ENCODE peak calls at places on chromosomes 13 and 19, in six cellular contexts. B is CD8-positive, alpha-beta memory T cell; Y is colonic mucosa; M is tibial artery; P is hepatocyte; X is effector memory CD4-positive, alpha-beta T cell. D is an unnamed sample.

GRCh38 chr13:106176103-106176502 is 359.4 kb downstream of the EFNB2 start:
- DNase-seq in P (no peak), X (no peak), Y (no peak), B (no peak), M (no peak), D (no peak)

GRCh38 chr13:111429064-111429558 is 108.7 kb downstream of the TEX29 start:
- DNase-seq in P (peak; percentile 73), Y (peak; percentile 53), B (no peak), X (no peak), M (no peak), D (no peak)

GRCh38 chr19:51971624-51972023 is 15.0 kb downstream of the ZNF350 start:
- DNase-seq in B (no peak), Y (no peak), X (no peak), P (no peak), M (no peak), D (peak; percentile 25)

GRCh38 chr13:34816543-34816942 is 125.5 kb upstream of the NBEA start:
- DNase-seq in Y (no peak), P (peak; percentile 36), B (no peak), M (no peak), X (no peak), D (no peak)

GRCh38 chr13:23692816-23693215 is 122.6 kb downstream of the TNFRSF19 start:
- DNase-seq in P (no peak), X (no peak), Y (no peak), B (no peak), M (no peak), D (no peak)

GRCh38 chr19:19550454-19550842 is 12.4 kb downstream of the CILP2 start:
- DNase-seq in B (no peak), X (no peak), M (no peak), P (peak; percentile 57), Y (no peak), D (no peak)

GRCh38 chr13:36357231-36357630 is 11.0 kb upstream of the SPART start:
- DNase-seq in B (no peak), X (no peak), M (no peak), Y (no peak), P (no peak), D (no peak)

GRCh38 chr13:45174478-45174877 is 26.4 kb downstream of the KCTD4 start:
- DNase-seq in B (no peak), M (no peak), X (no peak), Y (no peak), P (no peak), D (no peak)

GRCh38 chr19:15124572-15125231 is 17.5 kb downstream of the SYDE1 start:
- DNase-seq in B (no peak), X (peak; percentile 4), M (no peak), Y (peak; percentile 74), P (peak; percentile 73), D (no peak)

GRCh38 chr13:30196025-30196424 is 111.3 kb downstream of the KATNAL1 start:
- DNase-seq in B (no peak), P (no peak), Y (no peak), M (no peak), X (no peak), D (no peak)

GRCh38 chr19:623974-624373 is 9.4 kb downstream of the POLRMT start:
- DNase-seq in P (no peak), Y (no peak), M (no peak), B (no peak), X (no peak), D (no peak)

GRCh38 chr19:1049106-1049505 is 9.2 kb downstream of the ABCA7 start:
- DNase-seq in P (no peak), B (no peak), X (no peak), M (no peak), Y (no peak), D (no peak)

GRCh38 chr13:51380269-51380668 is 40.8 kb downstream of the SERPINE3 start:
- DNase-seq in B (no peak), X (no peak), M (no peak), Y (no peak), P (no peak), D (no peak)

GRCh38 chr19:30518965-30519606 is 146.9 kb downstream of the ZNF536 start:
- DNase-seq in M (no peak), Y (no peak), B (no peak), X (no peak), P (no peak), D (no peak)

GRCh38 chr13:50243926-50244325 is 228.7 kb downstream of the KCNRG start:
- DNase-seq in X (no peak), M (no peak), B (no peak), P (no peak), Y (no peak), D (no peak)

GRCh38 chr19:35216026-35216832 is 12.3 kb downstream of the FAM187B start:
- DNase-seq in Y (no peak), P (no peak), M (no peak), B (no peak), X (no peak), D (no peak)

GRCh38 chr13:23557043-23557442 is 13.2 kb upstream of the TNFRSF19 start:
- DNase-seq in X (no peak), Y (no peak), P (no peak), M (no peak), B (no peak), D (no peak)

GRCh38 chr13:80783926-80784325 is 443.0 kb upstream of the SPRY2 start:
- DNase-seq in Y (no peak), P (no peak), B (no peak), M (no peak), X (no peak), D (no peak)

GRCh38 chr19:10872551-10873107 is 1.3 kb downstream of the CARM1 start:
- DNase-seq in Y (no peak), B (no peak), P (no peak), X (no peak), M (no peak), D (no peak)

GRCh38 chr13:21371011-21371410 is 88.1 kb downstream of the ZDHHC20 start:
- DNase-seq in M (no peak), P (no peak), Y (no peak), B (no peak), X (no peak), D (no peak)

GRCh38 chr13:27131202-27131623 is 40.4 kb downstream of the USP12 start:
- DNase-seq in B (peak; percentile 62), Y (peak; percentile 39), X (peak; percentile 51), P (peak; percentile 53), M (no peak), D (no peak)

GRCh38 chr13:27131906-27132305 is 39.7 kb downstream of the USP12 start:
- DNase-seq in X (no peak), M (no peak), B (no peak), Y (no peak), P (no peak), D (no peak)

GRCh38 chr13:27132538-27132937 is 39.1 kb downstream of the USP12 start:
- DNase-seq in P (no peak), M (no peak), B (no peak), X (no peak), Y (no peak), D (no peak)

GRCh38 chr13:27128825-27129627 is 42.6 kb downstream of the USP12 start:
- DNase-seq in B (no peak), P (no peak), X (no peak), M (no peak), Y (no peak), D (no peak)

GRCh38 chr13:27130223-27131015 is 41.2 kb downstream of the USP12 start:
- DNase-seq in X (no peak), P (no peak), Y (no peak), B (no peak), M (no peak), D (no peak)
- H3K4me1 ChIP-seq in X (peaks cover 7% of the 10 kb centered on the region), P (peaks cover 4% of the 10 kb centered on the region), Y (peaks cover 10% of the 10 kb centered on the region), B (peaks cover 34% of the 10 kb centered on the region), M (peaks cover 94% of the 10 kb centered on the region), D (peaks cover 14% of the 10 kb centered on the region)

GRCh38 chr19:4326837-4327251 is 11.8 kb downstream of the STAP2 start:
- DNase-seq in X (no peak), Y (no peak), B (peak; percentile 34), P (no peak), M (no peak), D (no peak)
- H3K4me3 ChIP-seq in X (peak overlapping the region; percentile 45), Y (no peak overlapping the region), B (peak overlapping the region; percentile 81), P (no peak overlapping the region), M (no peak overlapping the region), D (peak overlapping the region; percentile 61)

GRCh38 chr19:24065243-24065642 is 21.7 kb upstream of the ZNF254 start:
- DNase-seq in X (no peak), B (no peak), M (no peak), Y (no peak), P (no peak), D (no peak)
- H3K36me3 ChIP-seq in X (no peaks in the 10 kb centered on the region), B (no peaks in the 10 kb centered on the region), M (peaks cover 60% of the 10 kb centered on the region), Y (peaks cover 3% of the 10 kb centered on the region), P (no peaks in the 10 kb centered on the region), D (peaks cover 4% of the 10 kb centered on the region)

GRCh38 chr13:33285420-33286124 is at the start of gene STARD13:
- DNase-seq in P (peak; percentile 96), M (peak; percentile 97), X (no peak), B (no peak), Y (peak; percentile 97), D (no peak)

GRCh38 chr13:33284016-33284415 is 1.5 kb downstream of the STARD13 start:
- DNase-seq in X (no peak), M (no peak), B (no peak), Y (no peak), P (no peak), D (no peak)

GRCh38 chr13:33284916-33285315 is 639 bp downstream of the STARD13 start:
- DNase-seq in P (peak; percentile 23), X (no peak), Y (no peak), M (no peak), B (no peak), D (no peak)

GRCh38 chr13:33281951-33282595 is 3.5 kb downstream of the STARD13 start:
- DNase-seq in Y (no peak), X (no peak), P (no peak), M (no peak), B (no peak), D (no peak)

DNA sequence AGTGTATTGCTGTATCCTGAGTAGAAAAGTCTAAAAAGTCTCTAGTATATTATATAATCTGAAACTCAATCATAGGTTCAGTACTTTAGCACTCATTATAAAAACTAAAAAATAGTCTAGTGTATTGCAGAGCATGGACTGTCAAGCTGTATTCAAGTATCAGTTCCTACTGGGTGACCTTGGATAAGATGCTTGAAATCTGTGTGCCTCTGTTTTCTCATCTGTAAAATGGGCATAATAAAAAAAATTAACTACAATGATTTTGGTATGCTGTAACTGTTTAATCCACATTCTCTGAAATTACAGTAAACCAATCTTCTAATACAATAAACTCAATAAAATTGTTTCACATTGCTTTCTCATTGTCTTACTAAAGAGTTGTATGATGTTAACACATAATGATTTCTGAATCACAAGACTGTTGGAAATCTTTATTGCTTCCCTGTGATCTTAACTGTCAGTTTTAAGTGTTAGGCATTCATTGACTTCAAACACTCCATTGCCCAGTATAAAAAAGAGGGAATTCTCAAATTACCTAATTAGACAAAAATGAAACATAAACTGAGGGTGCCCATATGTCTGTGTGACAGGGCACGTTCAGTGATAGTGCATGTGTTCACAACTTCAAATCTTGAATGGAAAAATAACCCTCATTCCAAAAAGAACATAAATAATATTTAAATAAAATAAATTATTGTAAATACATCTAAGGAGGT is 2.2 kb downstream of the STARD13 start:
- DNase-seq in B (no peak), P (no peak), M (no peak), Y (no peak), X (no peak), D (no peak)
- H3K4me1 ChIP-seq in B (peaks cover 15% of the 10 kb centered on the region), P (peaks cover 36% of the 10 kb centered on the region), M (peaks cover 62% of the 10 kb centered on the region), Y (peaks cover 5% of the 10 kb centered on the region), X (no peaks in the 10 kb centered on the region), D (peaks cover 6% of the 10 kb centered on the region)